ENCODE peak calls at places on chromosome 3, in eight cellular contexts. E, Y, W, D, F, O, H and B are unnamed samples.

GRCh38 chr3:47443611-47443995 is 32.1 kb downstream of the SCAP start:
- DNase-seq in Y (no peak), E (no peak), F (peak), W (peak), D (no peak), H (no peak), O (no peak), B (no peak)

GRCh38 chr3:51024765-51025681 is 350.3 kb downstream of the DOCK3 start:
- DNase-seq in Y (peak), D (no peak), H (peak), W (peak), E (no peak), F (peak), O (no peak), B (no peak)

GRCh38 chr3:126180477-126181397 is at the start of gene ALDH1L1:
- DNase-seq in D (peak), H (no peak), W (no peak), E (no peak), O (no peak), F (peak), Y (peak), B (peak)

GRCh38 chr3:127441764-127442163 is 148.8 kb downstream of the TPRA1 start:
- DNase-seq in O (no peak), W (no peak), D (no peak), F (no peak), E (no peak), H (no peak), Y (no peak), B (no peak)

GRCh38 chr3:121574449-121574848 is 6.7 kb downstream of the ARGFX start:
- DNase-seq in W (no peak), E (no peak), D (no peak), Y (no peak), F (peak), O (no peak), H (no peak), B (no peak)

GRCh38 chr3:130728037-130728436 is 18.6 kb downstream of the PIK3R4 start:
- DNase-seq in E (no peak), D (no peak), H (no peak), Y (no peak), O (no peak), F (no peak), W (no peak), B (no peak)

GRCh38 chr3:116378077-116378476 is 67.2 kb downstream of the LSAMP start:
- DNase-seq in E (no peak), Y (no peak), D (no peak), H (no peak), W (no peak), F (no peak), O (no peak), B (no peak)

GRCh38 chr3:119810018-119810435 is 28.1 kb downstream of the NR1I2 start:
- DNase-seq in D (no peak), O (no peak), W (no peak), Y (no peak), E (no peak), F (no peak), H (peak), B (no peak)

GRCh38 chr3:15948403-15948802 is 150.6 kb upstream of the ANKRD28 start:
- DNase-seq in W (no peak), D (no peak), E (no peak), H (no peak), F (no peak), Y (no peak), O (no peak), B (no peak)

GRCh38 chr3:24678021-24678420 is 183.4 kb upstream of the THRB start:
- DNase-seq in O (no peak), H (no peak), Y (no peak), F (peak), D (no peak), W (no peak), E (no peak), B (no peak)

GRCh38 chr3:83769791-83770663 is 1188.8 kb upstream of the CADM2 start:
- DNase-seq in Y (no peak), W (no peak), D (no peak), E (no peak), F (no peak), O (no peak), H (no peak), B (no peak)

GRCh38 chr3:36991147-36991546 is 1.8 kb downstream of the EPM2AIP1 start:
- DNase-seq in O (no peak), E (no peak), D (no peak), Y (no peak), W (no peak), F (no peak), H (no peak), B (no peak)

GRCh38 chr3:37628711-37629301 is 232.9 kb upstream of the CTDSPL start:
- DNase-seq in O (no peak), W (no peak), Y (no peak), H (no peak), F (no peak), E (no peak), D (peak), B (no peak)

GRCh38 chr3:104992618-104993017 is 374.1 kb upstream of the ALCAM start:
- DNase-seq in H (no peak), O (no peak), E (no peak), D (no peak), Y (no peak), F (no peak), W (no peak), B (no peak)

GRCh38 chr3:146359841-146360240 is 108.9 kb upstream of the PLSCR4 start:
- DNase-seq in O (no peak), W (no peak), F (no peak), D (no peak), Y (no peak), E (no peak), H (no peak), B (no peak)

GRCh38 chr3:119220198-119220597 is 20.5 kb downstream of the B4GALT4 start:
- DNase-seq in D (no peak), W (no peak), F (no peak), H (no peak), O (no peak), Y (no peak), E (no peak), B (no peak)

GRCh38 chr3:29452923-29453277 is 172.0 kb downstream of the RBMS3 start:
- DNase-seq in E (no peak), H (no peak), D (no peak), W (no peak), F (no peak), O (no peak), Y (no peak), B (no peak)

GRCh38 chr3:12483364-12483763 is 916 bp upstream of the TSEN2 start:
- DNase-seq in D (no peak), W (no peak), F (no peak), H (no peak), E (no peak), O (no peak), Y (peak), B (no peak)

GRCh38 chr3:459376-459710 is 262.8 kb downstream of the CHL1 start:
- DNase-seq in O (no peak), Y (no peak), H (no peak), F (no peak), D (no peak), E (no peak), W (no peak), B (no peak)

GRCh38 chr3:145427355-145427754 is 733.6 kb downstream of the PLOD2 start:
- DNase-seq in H (no peak), W (no peak), E (no peak), O (no peak), D (no peak), Y (no peak), F (no peak), B (no peak)

GRCh38 chr3:195023989-195024388 is 247.0 kb downstream of the XXYLT1 start:
- DNase-seq in H (no peak), W (no peak), D (no peak), F (no peak), Y (no peak), O (no peak), E (no peak), B (no peak)

GRCh38 chr3:170610321-170610884 is 24.5 kb upstream of the SLC7A14 start:
- DNase-seq in Y (no peak), O (no peak), W (no peak), F (no peak), E (no peak), D (no peak), H (no peak), B (no peak)

GRCh38 chr3:149654188-149654601 is 3.6 kb downstream of the WWTR1 start:
- DNase-seq in H (no peak), O (no peak), Y (no peak), W (no peak), E (no peak), F (no peak), D (no peak), B (no peak)

GRCh38 chr3:179304605-179305004 is 18.2 kb upstream of the ZNF639 start:
- DNase-seq in E (no peak), F (no peak), Y (no peak), O (no peak), D (no peak), W (no peak), H (no peak), B (no peak)

GRCh38 chr3:197510642-197511018 is 45.1 kb downstream of the BDH1 start:
- DNase-seq in O (no peak), Y (no peak), W (no peak), H (no peak), F (no peak), E (no peak), D (no peak), B (no peak)

GRCh38 chr3:85304360-85304964 is 345.7 kb downstream of the CADM2 start:
- DNase-seq in W (no peak), O (no peak), E (no peak), F (peak), D (no peak), H (no peak), Y (no peak), B (no peak)

GRCh38 chr3:58588030-58588614 is 10.9 kb upstream of the FAM107A start:
- DNase-seq in Y (no peak), O (no peak), D (no peak), F (no peak), H (no peak), E (no peak), W (no peak), B (no peak)

GRCh38 chr3:95705786-95706418 is 1108.5 kb upstream of the EPHA6 start:
- DNase-seq in H (no peak), Y (no peak), F (peak), W (no peak), O (no peak), E (no peak), D (no peak), B (no peak)

GRCh38 chr3:66093981-66094380 is 55.3 kb upstream of the MAGI1 start:
- DNase-seq in D (no peak), H (no peak), E (no peak), Y (no peak), O (no peak), F (no peak), W (no peak), B (no peak)

GRCh38 chr3:172277151-172277652 is 171.1 kb downstream of the GHSR start:
- DNase-seq in E (no peak), D (no peak), F (no peak), H (no peak), W (no peak), O (no peak), Y (no peak), B (no peak)

GRCh38 chr3:143120716-143121239 is 1.2 kb downstream of the CHST2 start:
- DNase-seq in Y (no peak), D (no peak), F (no peak), H (peak), E (no peak), O (no peak), W (no peak), B (peak)

GRCh38 chr3:16849240-16849639 is 35.5 kb upstream of the PLCL2 start:
- DNase-seq in Y (peak), D (no peak), F (peak), W (peak), O (no peak), H (peak), E (peak), B (peak)

GRCh38 chr3:169323580-169324453 is 339.7 kb downstream of the MECOM start:
- DNase-seq in Y (no peak), E (no peak), D (no peak), O (no peak), F (no peak), W (no peak), H (no peak), B (peak)

GRCh38 chr3:152159328-152159727 is 109.4 kb upstream of the MBNL1 start:
- DNase-seq in D (peak), E (no peak), W (no peak), O (no peak), H (no peak), F (no peak), Y (no peak), B (no peak)

GRCh38 chr3:148075829-148076716 is 621.6 kb upstream of the AGTR1 start:
- DNase-seq in Y (peak), H (no peak), F (peak), O (no peak), E (no peak), W (no peak), D (peak), B (no peak)

GRCh38 chr3:110799236-110799635 is 272.4 kb upstream of the NECTIN3 start:
- DNase-seq in W (no peak), H (no peak), O (no peak), D (no peak), F (no peak), Y (no peak), E (no peak), B (no peak)